ENCODE peak calls at places on chromosomes 7 and 10, in five cellular contexts. K, G, H, B and P are unnamed samples.

GRCh38 chr7:83484266-83484665 is 164.7 kb downstream of the SEMA3E start:
- DNase-seq in G (no peak), H (no peak), K (no peak), B (no peak), P (no peak)

GRCh38 chr7:142583424-142583823 is 165.8 kb upstream of the PRSS1 start:
- DNase-seq in H (no peak), K (no peak), B (peak), G (no peak), P (peak)

GRCh38 chr7:29748286-29749099 is 57.8 kb upstream of the WIPF3 start:
- DNase-seq in K (peak), G (no peak), B (peak), H (no peak), P (peak)

GRCh38 chr10:117488004-117488403 is 54.5 kb upstream of the EMX2 start:
- DNase-seq in H (no peak), B (no peak), K (no peak), G (no peak), P (no peak)

GRCh38 chr7:150401424-150401790 is 22.3 kb downstream of the ZNF775 start:
- DNase-seq in G (no peak), B (no peak), K (no peak), H (no peak), P (no peak)

GRCh38 chr10:26448706-26449435 is 10.7 kb downstream of the APBB1IP start:
- DNase-seq in G (no peak), K (peak), B (no peak), H (peak), P (no peak)

GRCh38 chr7:151168022-151168786 is 710 bp upstream of the GBX1 start:
- DNase-seq in H (no peak), G (peak), K (no peak), B (no peak), P (peak)

GRCh38 chr7:154794147-154794780 is 208.7 kb downstream of the PAXIP1 start:
- DNase-seq in G (no peak), H (no peak), B (no peak), K (no peak), P (no peak)

GRCh38 chr10:59880976-59881510 is 25.3 kb downstream of the CCDC6 start:
- DNase-seq in H (no peak), G (no peak), B (no peak), K (no peak), P (no peak)

GRCh38 chr10:80161321-80162084 is 29.0 kb downstream of the PLAC9 start:
- DNase-seq in K (peak), B (no peak), H (no peak), G (no peak), P (no peak)

GRCh38 chr7:97174308-97174707 is 56.8 kb downstream of the SDHAF3 start:
- DNase-seq in G (no peak), B (peak), K (no peak), H (no peak), P (no peak)

GRCh38 chr10:5317547-5318107 is 47.1 kb upstream of the UCN3 start:
- DNase-seq in B (peak), G (no peak), H (no peak), K (no peak), P (peak)

GRCh38 chr10:86647773-86648705 is 6.3 kb upstream of the OPN4 start:
- DNase-seq in G (no peak), H (no peak), K (no peak), B (no peak), P (no peak)

GRCh38 chr10:69838853-69839252 is 37.1 kb downstream of the COL13A1 start:
- DNase-seq in H (no peak), K (no peak), B (peak), G (no peak), P (no peak)

GRCh38 chr7:133139350-133139749 is 57.5 kb upstream of the CHCHD3 start:
- DNase-seq in G (no peak), H (no peak), B (peak), K (peak), P (peak)

GRCh38 chr7:8637322-8637721 is 203.9 kb downstream of the NXPH1 start:
- DNase-seq in K (no peak), G (no peak), B (no peak), H (no peak), P (no peak)

GRCh38 chr7:134283972-134284371 is 32.8 kb downstream of the SLC35B4 start:
- DNase-seq in B (no peak), G (no peak), H (no peak), K (no peak), P (no peak)

GRCh38 chr7:157515342-157516041 is 178.7 kb downstream of the DNAJB6 start:
- DNase-seq in G (no peak), K (no peak), H (no peak), B (no peak), P (no peak)

GRCh38 chr7:96823274-96823673 is 113.6 kb upstream of the SEM1 start:
- DNase-seq in K (no peak), H (no peak), B (peak), G (no peak), P (no peak)

GRCh38 chr10:25455980-25456567 is 281.3 kb downstream of the GPR158 start:
- DNase-seq in K (no peak), B (no peak), G (no peak), H (no peak), P (no peak)

GRCh38 chr7:127833641-127834040 is 181.6 kb downstream of the SND1 start:
- DNase-seq in B (peak), G (no peak), K (no peak), H (no peak), P (no peak)

GRCh38 chr10:28444031-28444430 is 88.9 kb upstream of the WAC start:
- DNase-seq in K (no peak), H (no peak), B (no peak), G (no peak), P (no peak)

GRCh38 chr7:15228891-15229290 is 326.3 kb upstream of the DGKB start:
- DNase-seq in B (no peak), H (no peak), K (no peak), G (no peak), P (no peak)

GRCh38 chr7:151382079-151382885 is 27.6 kb downstream of the WDR86 start:
- DNase-seq in G (no peak), K (no peak), H (peak), B (no peak), P (no peak)